ENCODE peak calls at places on chromosomes 2 and 18, in six cellular contexts. R is hepatocyte, K is neural progenitor cell, X is HCT116, D is MM.1S, S is PC-3. O is an unnamed sample.

GRCh38 chr2:73856214-73856613 is 27.5 kb downstream of the STAMBP start:
- DNase-seq in R (no peak), K (no peak), D (no peak), S (no peak), X (no peak), O (no peak)

GRCh38 chr2:144014108-144014507 is 505.8 kb downstream of the ZEB2 start:
- DNase-seq in D (no peak), K (no peak), R (no peak), S (peak; percentile 48), X (no peak), O (no peak)

GRCh38 chr2:148813603-148814065 is 61.4 kb upstream of the KIF5C start:
- DNase-seq in K (peak; percentile 73), D (no peak), X (no peak), R (no peak), S (no peak), O (peak; percentile 98)

GRCh38 chr2:203683932-203684556 is 22.4 kb upstream of the CD28 start:
- DNase-seq in K (no peak), D (peak; percentile 85), R (peak; percentile 70), X (no peak), S (peak; percentile 61), O (no peak)

GRCh38 chr2:6067806-6068205 is 375.6 kb downstream of the SOX11 start:
- DNase-seq in S (no peak), K (no peak), X (no peak), R (no peak), D (no peak), O (no peak)

GRCh38 chr2:120177973-120178372 is 45.2 kb downstream of the TMEM185B start:
- DNase-seq in D (peak; percentile 36), K (peak; percentile 34), X (no peak), S (no peak), R (no peak), O (no peak)

GRCh38 chr18:56021136-56021813 is 433.3 kb upstream of the TCF4 start:
- DNase-seq in K (no peak), S (no peak), D (no peak), X (no peak), R (no peak), O (no peak)

GRCh38 chr2:119485336-119486110 is 38.8 kb downstream of the SCTR start:
- DNase-seq in X (no peak), R (peak; percentile 6), K (no peak), S (no peak), D (no peak), O (no peak)

GRCh38 chr2:196113061-196113974 is 44.7 kb upstream of the DNAH7 start:
- DNase-seq in K (peak; percentile 21), X (no peak), R (no peak), D (no peak), S (no peak), O (peak; percentile 41)

GRCh38 chr2:217951521-217952247 is 51.1 kb downstream of the TNS1 start:
- DNase-seq in S (no peak), R (no peak), X (no peak), K (no peak), D (no peak), O (no peak)

GRCh38 chr2:11692966-11693521 is 23.0 kb upstream of the NTSR2 start:
- DNase-seq in D (peak; percentile 75), S (peak; percentile 89), X (peak; percentile 65), R (peak; percentile 92), K (peak; percentile 78), O (peak; percentile 92)

GRCh38 chr2:215668329-215668728 is 232.5 kb upstream of the FN1 start:
- DNase-seq in X (no peak), R (no peak), D (no peak), S (no peak), K (no peak), O (no peak)

GRCh38 chr2:64860321-64860751 is 128.9 kb upstream of the SLC1A4 start:
- DNase-seq in R (no peak), X (no peak), S (no peak), D (no peak), K (no peak), O (no peak)

GRCh38 chr2:113700186-113700841 is 56.1 kb downstream of the SLC35F5 start:
- DNase-seq in K (no peak), S (no peak), R (no peak), X (no peak), D (peak; percentile 79), O (peak; percentile 79)

GRCh38 chr2:209451209-209451822 is 27.5 kb downstream of the MAP2 start:
- DNase-seq in D (no peak), R (no peak), S (no peak), K (peak; percentile 4), X (no peak), O (peak; percentile 65)

GRCh38 chr2:84478867-84479266 is 19.8 kb upstream of the SUCLG1 start:
- DNase-seq in R (no peak), D (no peak), K (no peak), X (no peak), S (no peak), O (no peak)

GRCh38 chr2:241134711-241135110 is 14.6 kb downstream of the PASK start:
- DNase-seq in K (no peak), X (no peak), R (no peak), D (no peak), S (no peak), O (no peak)

GRCh38 chr18:8779251-8779650 is 73.9 kb downstream of the MTCL1 start:
- DNase-seq in S (no peak), D (no peak), R (no peak), X (no peak), K (no peak), O (no peak)

GRCh38 chr2:96950391-96951124 is 35.8 kb downstream of the FAM178B start:
- DNase-seq in K (no peak), S (no peak), X (no peak), R (no peak), D (no peak), O (no peak)
- TF ChIP-seq EZH2 in K (no peak), S (no peak), X (no peak), R (no peak), D (no peak), O (no peak)

GRCh38 chr2:175312137-175312536 is 130.6 kb upstream of the ATP5MC3 start:
- DNase-seq in X (no peak), D (no peak), S (no peak), K (no peak), R (no peak), O (no peak)

GRCh38 chr2:175308005-175308404 is 126.5 kb upstream of the ATP5MC3 start:
- DNase-seq in X (no peak), D (no peak), S (no peak), K (no peak), R (no peak), O (no peak)

GRCh38 chr2:175310813-175311504 is 129.4 kb upstream of the ATP5MC3 start:
- DNase-seq in X (no peak), R (no peak), D (peak; percentile 76), K (no peak), S (no peak), O (no peak)

GRCh38 chr2:175304541-175304940 is 123.0 kb upstream of the ATP5MC3 start:
- DNase-seq in K (no peak), D (no peak), X (no peak), S (no peak), R (no peak), O (no peak)

DNA sequence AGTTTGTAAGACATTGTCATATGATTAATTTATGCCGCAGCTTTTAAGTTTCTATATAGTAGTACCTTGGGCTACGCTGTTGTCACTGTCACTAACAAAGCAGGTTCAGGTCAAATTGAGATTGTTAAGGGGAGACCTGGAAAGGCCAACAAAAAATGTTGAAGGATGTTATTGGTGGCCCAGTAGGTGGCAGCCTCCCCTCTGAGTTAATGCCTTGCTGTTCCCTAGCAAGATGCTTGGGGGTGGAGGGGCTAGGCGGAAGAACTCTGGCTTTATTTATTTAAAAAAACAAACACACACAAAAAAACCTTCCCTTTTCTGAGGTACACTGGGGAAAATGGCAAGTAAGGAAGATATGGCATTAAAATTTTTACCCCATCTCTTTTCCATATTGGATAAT is 128.3 kb upstream of the ATP5MC3 start:
- DNase-seq in K (peak; percentile 55), S (peak; percentile 50), R (peak; percentile 70), X (peak; percentile 16), D (peak; percentile 82), O (peak; percentile 82)
- TF ChIP-seq CTCF in K (peak; percentile 56), S (peak; percentile 76), R (peak; percentile 60), X (peak; percentile 62), D (peak; percentile 74), O (peak; percentile 61)

DNA sequence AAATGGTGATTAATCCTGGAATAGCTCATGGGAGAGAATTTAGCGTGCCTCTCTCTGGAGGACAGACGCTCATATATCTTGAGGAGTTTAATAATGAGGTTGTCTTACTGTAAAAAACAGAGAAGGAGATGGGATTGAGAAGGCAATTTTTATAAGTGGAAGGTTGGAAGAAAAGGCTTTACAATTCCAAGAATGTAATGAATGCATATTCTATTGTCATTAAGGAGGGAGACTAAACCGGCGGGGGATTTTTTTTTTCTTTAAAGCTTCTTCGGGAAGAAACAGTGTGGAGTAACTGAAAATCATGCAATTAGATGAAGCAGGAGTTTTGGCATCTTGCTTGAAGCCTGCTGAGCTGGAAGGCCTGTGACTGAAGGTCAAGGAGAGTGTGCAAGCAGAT is 124.3 kb downstream of the HRH4 start:
- DNase-seq in R (no peak), S (no peak), K (peak; percentile 25), X (no peak), D (no peak), O (peak; percentile 86)
- TF ChIP-seq EZH2phosphoT487 in R (no peak), S (no peak), K (no peak), X (no peak), D (no peak), O (no peak)

GRCh38 chr18:22177496-22177866 is 8.1 kb downstream of the GATA6 start:
- DNase-seq in X (no peak), D (no peak), S (no peak), R (no peak), K (no peak), O (no peak)

GRCh38 chr18:22176282-22176621 is 6.9 kb downstream of the GATA6 start:
- DNase-seq in X (no peak), D (no peak), R (no peak), K (no peak), S (no peak), O (no peak)

GRCh38 chr18:22175326-22175725 is 5.9 kb downstream of the GATA6 start:
- DNase-seq in R (no peak), S (no peak), D (no peak), K (no peak), X (no peak), O (no peak)

GRCh38 chr18:22174341-22175148 is 5.2 kb downstream of the GATA6 start:
- DNase-seq in D (no peak), R (peak; percentile 58), S (no peak), K (peak; percentile 41), X (no peak), O (no peak)

DNA sequence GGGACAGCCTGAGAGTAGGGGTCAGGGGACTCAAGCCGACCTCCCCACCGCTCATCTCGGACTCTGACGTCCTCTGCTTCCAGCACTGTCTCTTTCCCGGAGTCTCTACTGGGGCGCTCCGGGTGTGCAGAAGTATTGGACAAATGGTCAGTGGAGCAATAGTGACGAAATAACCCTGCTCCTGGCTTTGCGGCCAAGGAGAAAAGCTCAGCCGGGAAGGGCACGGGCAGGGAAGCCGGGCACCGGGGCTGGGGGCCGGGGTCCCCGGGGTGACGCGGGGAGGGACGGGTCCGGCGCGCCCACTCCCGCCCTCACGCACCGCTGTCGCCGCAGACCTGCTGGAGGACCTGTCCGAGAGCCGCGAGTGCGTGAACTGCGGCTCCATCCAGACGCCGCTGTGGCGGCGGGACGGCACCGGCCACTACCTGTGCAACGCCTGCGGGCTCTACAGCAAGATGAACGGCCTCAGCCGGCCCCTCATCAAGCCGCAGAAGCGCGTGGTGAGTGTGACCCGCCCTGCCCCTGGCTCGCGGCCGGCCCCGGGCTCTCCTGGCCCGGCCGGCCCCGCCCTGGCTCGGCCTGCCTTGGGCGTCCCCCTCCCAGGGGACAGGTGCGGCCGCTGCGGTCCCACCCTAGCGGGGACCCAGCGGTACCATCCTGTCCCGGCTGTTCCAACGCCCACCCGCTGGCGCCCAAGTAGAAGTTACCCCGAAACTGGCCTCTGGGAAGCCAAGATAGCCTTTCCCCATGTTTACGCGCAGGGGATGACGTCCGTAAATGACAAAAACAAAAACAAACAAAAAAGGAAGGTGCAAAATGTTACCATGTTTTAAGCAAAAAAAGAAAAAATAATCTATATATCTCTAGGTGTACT is 7.5 kb downstream of the GATA6 start:
- DNase-seq in X (no peak), K (peak; percentile 63), S (no peak), R (peak; percentile 54), D (no peak), O (peak; percentile 55)
- TF ChIP-seq EZH2 in X (no peak), K (peak; percentile 99), S (no peak), R (peak; percentile 38), D (no peak), O (peak; percentile 83)